ENCODE peak calls at places on chromosome 9, in seven cellular contexts. G is IMR-90, L is H54, A is HepG2, S is K562, U is A549, O is transverse colon. V is an unnamed sample.
A peak's percentile ranks its signal among the peaks of the same experiment; 100 is the strongest.

GRCh38 chr9:76987594-76988200 is 31.8 kb upstream of the FOXB2 start:
- DNase-seq in G (peak; percentile 44), L (peak; percentile 61), A (peak; percentile 21), U (peak; percentile 38), S (peak; percentile 24), O (peak; percentile 51), V (no peak)

GRCh38 chr9:126329476-126330275 is 3.0 kb downstream of the MVB12B start:
- DNase-seq in G (no peak), U (no peak), L (no peak), A (no peak), S (no peak), O (peak; percentile 27), V (no peak)

GRCh38 chr9:27529316-27530278 is at the start of gene MOB3B:
- DNase-seq in U (peak; percentile 76), O (peak; percentile 88), G (peak; percentile 50), S (peak; percentile 72), L (peak; percentile 74), A (peak; percentile 31), V (peak; percentile 94)

GRCh38 chr9:26657958-26658357 is 234.6 kb downstream of the CAAP1 start:
- DNase-seq in U (no peak), A (no peak), O (no peak), S (no peak), L (no peak), G (no peak), V (no peak)

GRCh38 chr9:23441275-23441674 is 384.8 kb downstream of the ELAVL2 start:
- DNase-seq in O (no peak), A (no peak), L (no peak), U (no peak), G (no peak), S (no peak), V (no peak)

GRCh38 chr9:35349287-35349990 is 140.5 kb upstream of the RUSC2 start:
- DNase-seq in U (no peak), A (no peak), L (no peak), S (no peak), G (peak; percentile 35), O (no peak), V (no peak)

GRCh38 chr9:75552941-75553340 is 337.5 kb upstream of the PCSK5 start:
- DNase-seq in U (no peak), A (no peak), G (no peak), L (no peak), O (no peak), S (no peak), V (no peak)

GRCh38 chr9:88952976-88953375 is 38.3 kb upstream of the S1PR3 start:
- DNase-seq in G (no peak), S (no peak), L (no peak), O (no peak), A (no peak), U (no peak), V (peak; percentile 37)

GRCh38 chr9:82729141-82729540 is 333.8 kb downstream of the RASEF start:
- DNase-seq in A (no peak), S (no peak), U (no peak), O (no peak), L (no peak), G (no peak), V (no peak)
- TF ChIP-seq POLR2A in A (no peak), S (no peak), U (no peak), O (no peak), L (no peak), G (no peak), V (no peak)

GRCh38 chr9:98191615-98192502 is 578 bp downstream of the CORO2A start:
- DNase-seq in A (no peak), G (no peak), L (no peak), O (peak; percentile 59), S (peak; percentile 59), U (no peak), V (no peak)

GRCh38 chr9:98193336-98193944 is 1.0 kb upstream of the CORO2A start:
- DNase-seq in L (no peak), S (no peak), A (no peak), O (no peak), G (no peak), U (no peak), V (no peak)

GRCh38 chr9:98190757-98191105 is 1.7 kb downstream of the CORO2A start:
- DNase-seq in A (no peak), S (no peak), G (no peak), O (no peak), U (no peak), L (no peak), V (no peak)

GRCh38 chr9:98191210-98191609 is 1.2 kb downstream of the CORO2A start:
- DNase-seq in G (no peak), O (no peak), S (no peak), A (no peak), U (no peak), L (no peak), V (no peak)

DNA sequence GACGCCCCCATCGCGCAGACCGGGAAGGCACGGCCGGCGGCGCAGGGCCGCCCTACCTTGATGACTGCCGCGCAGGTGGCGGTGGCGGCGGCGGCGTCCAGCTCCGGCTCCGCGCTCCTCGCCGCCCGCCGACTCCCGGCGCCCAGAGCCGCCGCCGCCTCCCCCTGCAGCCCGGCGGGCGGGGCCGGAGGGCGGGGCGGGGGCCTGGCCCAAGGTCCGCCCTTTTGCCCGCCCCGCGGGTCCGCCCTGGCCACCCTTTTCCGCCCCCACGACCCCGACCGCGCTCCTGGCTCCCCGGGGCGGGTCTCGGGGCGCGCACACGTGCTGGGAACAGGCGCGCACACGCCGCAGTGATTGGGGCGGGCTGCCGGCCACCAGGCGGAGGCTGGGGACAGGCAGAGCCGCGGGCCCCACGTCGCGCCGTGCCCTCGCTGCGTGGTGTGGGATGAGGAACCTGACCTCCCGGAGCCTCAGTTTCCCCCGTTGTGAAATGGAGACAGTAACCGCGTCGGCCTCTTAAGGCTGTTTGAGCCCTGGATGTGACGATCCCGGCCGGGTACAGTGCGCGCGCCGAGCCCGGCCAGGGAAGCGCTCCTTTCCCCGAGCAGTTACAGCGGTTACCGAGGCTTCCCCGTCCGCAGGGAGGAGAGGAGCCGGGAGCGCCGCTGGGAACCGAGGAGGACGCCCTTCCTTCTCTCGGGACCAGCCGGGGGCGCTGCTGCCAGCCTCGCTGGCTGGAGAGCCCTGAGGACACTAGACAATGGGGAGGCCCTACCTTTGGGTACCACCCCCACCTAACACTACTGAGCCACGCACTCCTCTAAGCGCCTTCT is at the start of gene CORO2A:
- DNase-seq in S (peak; percentile 90), A (peak; percentile 67), G (peak; percentile 63), O (peak; percentile 89), L (peak; percentile 97), U (peak; percentile 80), V (no peak)
- TF ChIP-seq POLR2A in S (peak; percentile 79), A (peak; percentile 80), G (no peak), O (peak; percentile 72), L (peak; percentile 68), U (peak; percentile 51), V (no peak)

GRCh38 chr9:133854048-133854447 is 115.9 kb upstream of the SARDH start:
- DNase-seq in O (no peak), G (no peak), S (no peak), A (no peak), U (no peak), L (no peak), V (no peak)

GRCh38 chr9:133856798-133857197 is 118.6 kb upstream of the SARDH start:
- DNase-seq in L (no peak), U (no peak), O (no peak), S (no peak), A (no peak), G (no peak), V (no peak)

GRCh38 chr9:133857639-133858038 is 119.5 kb upstream of the SARDH start:
- DNase-seq in S (no peak), A (no peak), G (no peak), L (no peak), U (no peak), O (no peak), V (no peak)

GRCh38 chr9:133854785-133855184 is 116.6 kb upstream of the SARDH start:
- DNase-seq in O (no peak), G (no peak), L (no peak), S (no peak), A (no peak), U (no peak), V (no peak)

DNA sequence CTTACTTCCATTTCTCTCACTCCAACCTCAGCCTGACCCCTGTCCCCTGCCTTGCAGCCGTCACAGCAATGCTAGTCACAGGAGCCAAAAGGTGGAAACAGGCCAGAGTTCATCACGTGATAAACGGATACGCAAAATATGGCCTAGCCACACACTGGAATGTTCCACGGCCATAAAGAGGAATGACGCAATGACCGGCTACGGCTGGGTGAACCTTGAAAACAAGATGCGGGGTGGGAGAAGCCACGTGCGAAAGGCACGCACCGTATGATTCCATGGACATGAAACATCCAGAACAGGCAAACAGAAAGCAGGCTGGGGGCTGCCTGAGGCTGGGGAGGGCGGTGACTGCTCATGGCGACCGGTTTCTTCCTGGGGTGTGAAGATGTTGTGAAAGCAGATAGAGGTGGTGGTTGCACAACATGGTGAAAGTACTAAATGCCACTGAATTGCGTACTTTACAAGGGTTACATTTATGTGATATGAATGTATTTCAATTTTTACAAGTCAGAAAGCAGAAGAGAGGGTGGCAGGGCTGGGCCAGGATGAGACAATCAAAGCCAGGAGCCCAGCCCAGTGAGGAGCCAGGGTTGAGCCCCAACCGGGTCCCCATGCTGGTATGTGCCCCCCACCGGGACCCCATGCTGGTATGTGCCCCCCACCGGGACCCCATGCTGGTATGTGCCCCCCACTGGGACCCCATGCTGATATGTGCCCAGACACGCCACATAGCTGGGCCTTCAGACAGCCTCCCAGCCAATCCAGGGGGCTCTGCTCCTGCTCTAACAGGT is 117.8 kb upstream of the SARDH start:
- DNase-seq in G (peak; percentile 87), A (peak; percentile 44), U (no peak), O (peak; percentile 87), L (no peak), S (no peak), V (no peak)
- TF ChIP-seq POLR2A in G (no peak), A (no peak), U (no peak), O (peak; percentile 22), L (no peak), S (no peak), V (no peak)

DNA sequence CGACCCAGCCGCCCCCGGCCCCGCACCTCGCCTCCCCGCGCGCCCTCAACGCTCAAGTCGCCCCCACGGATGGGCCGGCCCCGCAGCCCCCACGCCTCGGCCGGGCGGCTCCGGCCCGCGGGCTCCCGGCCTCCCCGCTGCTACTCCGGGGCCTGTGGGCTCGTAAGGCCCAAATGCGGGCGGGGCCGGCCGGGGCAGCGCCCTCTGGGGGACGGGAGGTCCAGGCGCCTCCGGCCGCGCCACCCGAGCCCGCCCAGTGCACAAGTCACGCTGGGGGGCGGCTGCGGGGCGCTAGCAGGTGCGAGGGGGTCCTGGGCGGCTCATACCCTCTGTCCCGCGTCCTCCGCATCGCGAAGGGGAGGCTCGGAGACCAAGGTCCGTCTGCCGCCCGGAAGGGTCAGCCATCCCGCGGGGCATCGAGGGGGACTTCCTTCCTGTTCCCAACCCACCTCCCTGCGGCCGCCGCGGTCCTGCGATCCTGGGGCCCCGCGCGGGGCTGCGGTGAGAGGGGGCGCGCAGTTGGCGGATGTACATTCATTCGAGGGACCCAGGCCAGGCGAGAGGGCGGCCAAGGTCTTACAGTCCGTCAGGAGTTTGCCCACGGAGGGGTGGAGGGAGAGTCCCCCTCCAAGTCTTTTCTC is at the start of gene CIZ1:
- DNase-seq in G (peak; percentile 68), U (peak; percentile 84), A (peak; percentile 43), S (peak; percentile 96), O (peak; percentile 85), L (peak; percentile 99), V (peak; percentile 95)
- TF ChIP-seq POLR2A in G (peak; percentile 82), U (peak; percentile 59), A (peak; percentile 77), S (no peak), O (peak; percentile 65), L (peak; percentile 71), V (peak; percentile 18)